ENCODE peak calls at places on chromosomes 12 and 14, in six cellular contexts. E is HAP-1, Z is tibial artery, U is IMR-90, D is neural progenitor cell, I is aorta. O is an unnamed sample.

GRCh38 chr12:31370645-31371620 is 45.0 kb upstream of the SINHCAF start:
- DNase-seq in Z (peak; percentile 13), E (peak; percentile 85), I (no peak), U (no peak), D (peak; percentile 92), O (no peak)

GRCh38 chr14:73943083-73943482 is 6.8 kb downstream of the FAM161B start:
- DNase-seq in I (no peak), E (no peak), U (peak; percentile 71), D (no peak), Z (peak; percentile 71), O (no peak)

GRCh38 chr12:109719123-109720022 is 5.7 kb downstream of the FAM222A start:
- DNase-seq in Z (no peak), D (peak; percentile 82), I (peak; percentile 51), U (peak; percentile 5), E (no peak), O (no peak)

GRCh38 chr12:62123721-62124203 is 136.4 kb upstream of the USP15 start:
- DNase-seq in D (peak; percentile 67), E (peak; percentile 40), Z (peak; percentile 63), I (no peak), U (peak; percentile 56), O (no peak)

GRCh38 chr14:67411820-67412421 is at the start of gene PLEK2:
- DNase-seq in U (no peak), D (no peak), I (peak; percentile 81), E (no peak), Z (no peak), O (no peak)

GRCh38 chr12:12210983-12211382 is 55.9 kb downstream of the LRP6 start:
- DNase-seq in Z (no peak), U (no peak), I (no peak), E (no peak), D (no peak), O (no peak)

GRCh38 chr12:30847259-30847658 is 79.3 kb upstream of the TSPAN11 start:
- DNase-seq in E (peak; percentile 34), I (no peak), D (peak; percentile 83), U (peak; percentile 70), Z (no peak), O (no peak)

GRCh38 chr12:8698830-8699330 is 1.1 kb downstream of the RIMKLB start:
- DNase-seq in D (no peak), E (no peak), I (no peak), Z (no peak), U (peak; percentile 47), O (no peak)

GRCh38 chr12:109863961-109864712 is 16.2 kb downstream of the GLTP start:
- DNase-seq in I (no peak), E (no peak), Z (no peak), D (no peak), U (peak; percentile 63), O (peak; percentile 86)

GRCh38 chr12:57765698-57766463 is 997 bp downstream of the CYP27B1 start:
- DNase-seq in D (no peak), Z (peak; percentile 62), I (peak; percentile 75), E (no peak), U (no peak), O (no peak)

GRCh38 chr12:92445253-92446081 is 257.3 kb upstream of the PLEKHG7 start:
- DNase-seq in D (no peak), U (no peak), E (no peak), I (no peak), Z (no peak), O (no peak)

GRCh38 chr12:23132357-23132756 is 507.4 kb downstream of the ETNK1 start:
- DNase-seq in Z (no peak), I (no peak), D (no peak), U (no peak), E (no peak), O (no peak)

GRCh38 chr12:64025174-64025958 is 180.9 kb downstream of the SRGAP1 start:
- DNase-seq in I (no peak), U (no peak), E (no peak), D (no peak), Z (no peak), O (no peak)

GRCh38 chr12:91432079-91432478 is 249.5 kb upstream of the DCN start:
- DNase-seq in U (peak; percentile 12), I (no peak), E (no peak), D (peak; percentile 60), Z (no peak), O (no peak)

GRCh38 chr14:65281991-65282908 is 130.3 kb upstream of the FUT8 start:
- DNase-seq in D (peak; percentile 92), E (peak; percentile 84), I (no peak), Z (no peak), U (peak; percentile 77), O (peak; percentile 88)

GRCh38 chr14:95993768-95994592 is 45.2 kb upstream of the C14orf132 start:
- DNase-seq in U (peak; percentile 53), Z (no peak), D (peak; percentile 91), E (peak; percentile 78), I (no peak), O (peak; percentile 39)

GRCh38 chr12:131599214-131600159 is 111.4 kb upstream of the SFSWAP start:
- DNase-seq in Z (no peak), E (no peak), I (no peak), D (no peak), U (no peak), O (no peak)

GRCh38 chr12:124460771-124461170 is 106.6 kb downstream of the NCOR2 start:
- DNase-seq in U (no peak), E (no peak), Z (no peak), I (no peak), D (no peak), O (no peak)

DNA sequence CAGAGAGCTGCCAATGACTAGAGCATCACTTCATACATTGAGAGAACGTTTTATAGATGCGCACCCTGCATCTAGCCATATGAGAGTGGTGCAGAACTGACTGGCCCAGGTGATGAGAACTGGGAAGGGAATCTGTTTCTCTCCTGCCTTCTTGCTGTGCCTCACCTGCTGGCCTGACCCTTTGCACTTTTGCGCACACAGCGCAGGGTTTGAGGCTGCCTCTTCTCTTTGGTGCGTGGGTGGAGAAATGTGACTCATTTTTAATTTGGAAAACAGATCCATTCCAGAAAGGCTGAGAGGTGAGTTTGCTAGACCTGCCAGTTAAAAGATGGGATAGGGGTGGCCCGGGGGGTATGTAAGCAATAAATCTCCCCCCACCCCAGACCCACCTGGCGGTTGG is 453 bp upstream of the ESRRB start:
- DNase-seq in U (no peak), D (no peak), E (no peak), Z (no peak), I (no peak), O (no peak)
- H3K27me3 ChIP-seq in U (peaks cover 69% of the 10 kb centered on the region), D (peaks cover 98% of the 10 kb centered on the region), E (peaks cover 66% of the 10 kb centered on the region), Z (peaks cover 64% of the 10 kb centered on the region), I (no peaks in the 10 kb centered on the region), O (peaks cover 32% of the 10 kb centered on the region)

GRCh38 chr12:108702534-108702933 is 28.8 kb downstream of the CORO1C start:
- DNase-seq in Z (no peak), U (no peak), D (no peak), I (no peak), E (no peak), O (no peak)

GRCh38 chr12:108701779-108702435 is 29.4 kb downstream of the CORO1C start:
- DNase-seq in U (peak; percentile 63), D (no peak), I (no peak), E (peak; percentile 80), Z (no peak), O (no peak)

GRCh38 chr12:108697905-108698304 is 33.4 kb downstream of the CORO1C start:
- DNase-seq in U (no peak), I (no peak), D (no peak), Z (no peak), E (no peak), O (no peak)

GRCh38 chr12:108699955-108700563 is 31.3 kb downstream of the CORO1C start:
- DNase-seq in U (peak; percentile 64), E (no peak), I (no peak), D (no peak), Z (no peak), O (no peak)

GRCh38 chr12:108700833-108701450 is 30.4 kb downstream of the CORO1C start:
- DNase-seq in D (no peak), I (no peak), U (no peak), E (peak; percentile 34), Z (no peak), O (no peak)
- H3K4me3 ChIP-seq in D (no peak overlapping the region), I (peak overlapping the region; percentile 28), U (no peak overlapping the region), E (no peak overlapping the region), Z (peak overlapping the region; percentile 22), O (no peak overlapping the region)

GRCh38 chr14:77265561-77266335 is 5.3 kb downstream of the NGB start:
- DNase-seq in E (no peak), U (no peak), D (no peak), I (no peak), Z (no peak), O (no peak)
- H3K27me3 ChIP-seq in E (peaks cover 20% of the 10 kb centered on the region), U (peaks cover 49% of the 10 kb centered on the region), D (peaks cover 37% of the 10 kb centered on the region), I (no peaks in the 10 kb centered on the region), Z (peaks cover 35% of the 10 kb centered on the region), O (peaks cover 10% of the 10 kb centered on the region)

GRCh38 chr14:103634156-103634555 is 5.1 kb downstream of the KLC1 start:
- DNase-seq in D (no peak), U (no peak), E (no peak), Z (no peak), I (no peak), O (no peak)
- H3K4me3 ChIP-seq in D (no peak overlapping the region), U (no peak overlapping the region), E (no peak overlapping the region), Z (no peak overlapping the region), I (no peak overlapping the region), O (no peak overlapping the region)

GRCh38 chr14:69260979-69261605 is 1.1 kb downstream of the GALNT16 start:
- DNase-seq in Z (peak; percentile 72), E (peak; percentile 20), D (peak; percentile 79), U (no peak), I (peak; percentile 83), O (no peak)

GRCh38 chr14:69261761-69262331 is 1.9 kb downstream of the GALNT16 start:
- DNase-seq in I (no peak), U (peak; percentile 15), E (no peak), Z (peak; percentile 65), D (peak; percentile 42), O (no peak)

GRCh38 chr14:69262516-69262915 is 2.6 kb downstream of the GALNT16 start:
- DNase-seq in D (peak; percentile 60), Z (peak; percentile 34), E (no peak), U (no peak), I (no peak), O (no peak)

GRCh38 chr14:69263364-69263763 is 3.4 kb downstream of the GALNT16 start:
- DNase-seq in D (no peak), Z (peak; percentile 95), I (peak; percentile 88), E (no peak), U (peak; percentile 93), O (no peak)

DNA sequence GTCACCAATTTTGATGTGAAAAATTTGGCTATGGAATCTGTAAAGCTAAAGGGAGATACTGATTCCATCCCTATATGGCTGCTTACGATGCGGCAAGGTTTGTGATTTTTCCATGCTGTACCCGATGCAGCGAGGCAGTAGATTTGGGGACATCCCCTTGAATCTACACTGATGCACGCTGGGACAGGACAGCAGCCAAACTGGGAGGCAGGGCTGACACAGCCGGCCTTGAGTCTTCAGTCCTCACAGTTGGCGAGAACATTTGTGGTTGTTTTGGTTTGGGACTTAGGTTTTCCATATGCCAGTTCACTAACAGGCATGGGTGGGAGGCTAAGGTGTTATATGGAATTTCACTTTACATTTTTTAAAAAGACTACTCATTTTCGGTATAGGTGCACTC is 3.8 kb downstream of the GALNT16 start:
- DNase-seq in U (no peak), E (no peak), Z (no peak), I (no peak), D (no peak), O (no peak)
- H3K27me3 ChIP-seq in U (peaks cover 32% of the 10 kb centered on the region), E (peaks cover 47% of the 10 kb centered on the region), Z (no peaks in the 10 kb centered on the region), I (no peaks in the 10 kb centered on the region), D (peaks cover 37% of the 10 kb centered on the region), O (no peaks in the 10 kb centered on the region)

O was measured in dorsolateral prefrontal cortex.